ENCODE peak calls at places on chromosome 11, in four cellular contexts. V, M, A and I are unnamed samples.
A peak's percentile ranks its signal among the peaks of the same experiment; 100 is the strongest.

GRCh38 chr11:115664313-115664712 is 160.1 kb upstream of the CADM1 start:
- DNase-seq in A (no peak), M (no peak), V (no peak), I (no peak)

GRCh38 chr11:64765841-64766682 is 6.3 kb upstream of the PYGM start:
- DNase-seq in M (no peak), V (no peak), A (no peak), I (no peak)

GRCh38 chr11:119974467-119974866 is 163.4 kb downstream of the TRIM29 start:
- DNase-seq in A (no peak), V (no peak), M (no peak), I (no peak)

GRCh38 chr11:69165775-69166174 is 10.0 kb downstream of the SMIM38 start:
- DNase-seq in M (no peak), A (no peak), V (no peak), I (no peak)

GRCh38 chr11:71451596-71452353 is 1.2 kb upstream of the NADSYN1 start:
- DNase-seq in A (no peak), V (peak; percentile 20), M (no peak), I (no peak)

GRCh38 chr11:88454881-88455280 is 117.3 kb upstream of the CTSC start:
- DNase-seq in V (no peak), A (no peak), M (no peak), I (no peak)

GRCh38 chr11:62452261-62452660 is 33.4 kb downstream of the SCGB1A1 start:
- DNase-seq in V (no peak), A (no peak), M (no peak), I (no peak)

GRCh38 chr11:73095613-73096012 is 46.5 kb downstream of the FCHSD2 start:
- DNase-seq in V (no peak), M (no peak), A (no peak), I (no peak)

GRCh38 chr11:119531091-119531490 is 108.1 kb upstream of the THY1 start:
- DNase-seq in M (no peak), V (no peak), A (no peak), I (no peak)

GRCh38 chr11:131693756-131694155 is 323.3 kb downstream of the NTM start:
- DNase-seq in V (no peak), M (no peak), A (no peak), I (no peak)

GRCh38 chr11:74134661-74135515 is 35.9 kb downstream of the C2CD3 start:
- DNase-seq in M (no peak), A (no peak), V (no peak), I (no peak)

GRCh38 chr11:20029193-20029592 is 131.1 kb downstream of the DBX1 start:
- DNase-seq in V (no peak), A (no peak), M (no peak), I (no peak)

GRCh38 chr11:75602916-75603315 is 40.9 kb downstream of the SERPINH1 start:
- DNase-seq in V (no peak), M (no peak), A (no peak), I (no peak)

GRCh38 chr11:75659836-75660235 is 9.0 kb downstream of the MAP6 start:
- DNase-seq in V (no peak), M (no peak), A (no peak), I (no peak)

GRCh38 chr11:12693485-12694181 is 19.4 kb downstream of the TEAD1 start:
- DNase-seq in V (peak; percentile 35), A (no peak), M (no peak), I (no peak)

GRCh38 chr11:6245536-6245935 is 6.6 kb downstream of the CNGA4 start:
- DNase-seq in A (no peak), V (no peak), M (no peak), I (no peak)

GRCh38 chr11:86869966-86870570 is 69.7 kb downstream of the PRSS23 start:
- DNase-seq in A (no peak), M (peak; percentile 20), V (peak; percentile 70), I (peak; percentile 1)

GRCh38 chr11:15707971-15708370 is 593.2 kb downstream of the INSC start:
- DNase-seq in V (no peak), M (no peak), A (peak; percentile 31), I (no peak)